ENCODE peak calls at places on chromosomes 1 and 21, in ten cellular contexts. F is kidney; R is CD8-positive, alpha-beta T cell; Z is neuronal stem cell; P is left ventricle myocardium inferior; K is colonic mucosa; T is naive thymus-derived CD4-positive, alpha-beta T cell; S is PC-9; D is tibial nerve; V is CD4-positive, CD25-positive, alpha-beta regulatory T cell. E is an unnamed sample.

GRCh38 chr1:39139723-39140360 is 64.7 kb upstream of the MACF1 start:
- DNase-seq in K (no peak), Z (no peak), R (no peak), V (no peak), S (no peak), T (no peak), F (no peak), P (no peak), D (no peak), E (no peak)

GRCh38 chr1:244329591-244330317 is 122.0 kb downstream of the ADSS2 start:
- DNase-seq in D (no peak), T (no peak), P (no peak), S (peak; percentile 37), R (no peak), K (no peak), V (no peak), F (no peak), Z (no peak), E (no peak)

GRCh38 chr1:37410815-37411214 is 63.6 kb upstream of the ZC3H12A start:
- DNase-seq in F (no peak), K (no peak), T (no peak), S (no peak), P (no peak), Z (peak; percentile 72), D (no peak), V (no peak), R (no peak), E (no peak)

GRCh38 chr1:174606471-174606870 is 158.7 kb downstream of the GPR52 start:
- DNase-seq in D (no peak), S (no peak), K (no peak), T (no peak), Z (no peak), F (no peak), P (no peak), R (no peak), V (no peak), E (no peak)

GRCh38 chr1:157233131-157233530 is 94.9 kb upstream of the ETV3 start:
- DNase-seq in F (no peak), Z (no peak), K (no peak), S (no peak), T (no peak), D (no peak), R (no peak), P (no peak), V (no peak), E (no peak)

GRCh38 chr1:77322061-77322900 is 40.5 kb downstream of the AK5 start:
- DNase-seq in R (no peak), Z (no peak), D (no peak), T (no peak), F (no peak), K (no peak), S (peak; percentile 99), P (no peak), V (no peak), E (peak; percentile 72)

GRCh38 chr1:202274611-202275010 is 67.1 kb downstream of the UBE2T start:
- DNase-seq in S (peak; percentile 34), R (peak; percentile 30), V (peak; percentile 16), K (peak; percentile 24), P (no peak), F (no peak), Z (no peak), T (no peak), D (no peak), E (peak; percentile 52)

GRCh38 chr1:230632273-230632873 is 9.9 kb upstream of the COG2 start:
- DNase-seq in T (no peak), R (no peak), D (no peak), P (no peak), S (peak; percentile 53), V (no peak), K (peak; percentile 30), Z (peak; percentile 12), F (no peak), E (no peak)

DNA sequence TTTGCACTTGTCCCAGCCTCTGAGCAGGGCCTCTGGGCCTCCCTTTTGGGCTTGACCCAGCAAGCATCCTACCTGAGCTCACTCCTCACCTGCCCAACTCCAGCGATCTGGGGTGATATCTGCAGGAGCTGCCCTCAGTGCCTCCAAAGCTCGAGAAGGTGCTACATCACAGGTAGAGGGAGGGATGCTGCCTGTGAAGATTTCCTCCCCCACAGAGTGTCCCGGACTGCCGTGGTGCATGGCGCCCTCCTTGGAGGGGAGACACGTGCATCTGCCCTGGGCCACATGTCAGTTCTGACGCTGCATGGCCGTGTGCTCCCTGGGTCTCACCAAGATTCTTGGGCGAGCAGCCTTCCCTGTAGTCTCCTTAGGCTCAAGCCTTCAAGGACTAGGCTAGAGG is 27.7 kb downstream of the NENF start:
- DNase-seq in D (no peak), F (no peak), P (no peak), T (no peak), S (no peak), R (no peak), Z (no peak), K (no peak), V (no peak), E (no peak)
- H3K4me1 ChIP-seq in D (peaks cover 7% of the 10 kb centered on the region), F (no peaks in the 10 kb centered on the region), P (peaks cover 14% of the 10 kb centered on the region), T (no peaks in the 10 kb centered on the region), S (no peaks in the 10 kb centered on the region), R (no peaks in the 10 kb centered on the region), Z (peaks cover 12% of the 10 kb centered on the region), K (no peaks in the 10 kb centered on the region), V (peaks cover 5% of the 10 kb centered on the region), E (no peaks in the 10 kb centered on the region)

DNA sequence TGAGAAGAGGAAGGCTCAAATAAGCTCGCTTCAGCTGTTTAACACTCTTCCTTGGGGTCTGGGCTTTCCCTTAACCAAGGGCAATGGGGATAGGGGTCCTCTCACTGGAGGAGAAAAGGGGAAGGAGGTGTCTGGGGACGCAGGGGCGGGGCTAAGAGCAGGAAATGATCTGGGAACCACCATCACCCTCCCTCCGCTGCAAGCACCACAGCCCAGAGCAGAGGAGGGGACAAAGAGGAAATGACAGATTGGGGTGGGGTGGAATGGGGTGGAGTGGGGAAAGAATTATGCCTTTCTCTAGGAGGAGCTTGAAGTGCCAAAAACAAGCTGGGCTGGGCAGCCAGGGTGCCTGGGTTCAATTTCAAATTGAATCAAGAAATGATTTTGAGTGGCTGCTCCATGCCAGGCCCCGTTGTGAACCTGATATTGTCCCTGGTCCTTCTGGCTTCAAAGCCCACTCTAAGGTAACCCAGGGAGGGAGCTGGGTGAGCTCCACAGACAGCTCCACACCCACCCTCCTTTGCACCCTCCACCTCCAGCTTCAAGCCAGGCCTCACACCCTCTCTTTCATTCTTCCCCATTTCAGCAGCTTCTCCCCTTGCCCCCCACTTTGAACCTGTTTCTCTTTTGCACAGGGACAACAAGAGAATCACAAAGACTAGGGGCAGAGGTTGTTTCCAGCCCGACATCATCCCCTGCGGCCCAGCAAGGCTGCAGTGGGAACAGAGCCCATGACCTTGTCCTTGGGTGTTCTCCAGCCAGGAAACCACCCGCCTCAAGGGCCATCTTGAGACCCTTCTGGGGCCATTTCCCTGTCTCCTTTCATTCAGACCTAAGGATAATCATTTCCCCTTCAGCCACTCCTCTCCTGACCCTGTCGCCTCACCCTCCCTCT is 1.1 kb downstream of the ARHGAP30 start:
- DNase-seq in T (peak; percentile 50), F (peak; percentile 85), S (no peak), K (peak; percentile 67), P (peak; percentile 70), D (peak; percentile 49), V (peak; percentile 75), Z (no peak), R (peak; percentile 72), E (no peak)
- H3K4me3 ChIP-seq in T (peak overlapping the region; percentile 95), F (peak overlapping the region; percentile 38), S (no peak overlapping the region), K (peak overlapping the region; percentile 33), P (peak overlapping the region; percentile 49), D (peak overlapping the region; percentile 43), V (peak overlapping the region; percentile 97), Z (no peak overlapping the region), R (peak overlapping the region; percentile 85), E (no peak overlapping the region)

GRCh38 chr1:2231667-2232254 is 3.6 kb downstream of the SKI start:
- DNase-seq in P (peak; percentile 82), F (peak; percentile 94), S (peak; percentile 53), D (peak; percentile 89), V (peak; percentile 80), R (peak; percentile 57), Z (no peak), K (peak; percentile 85), T (peak; percentile 59), E (peak; percentile 36)

GRCh38 chr1:2232916-2233438 is 4.9 kb downstream of the SKI start:
- DNase-seq in V (no peak), D (no peak), S (no peak), R (no peak), T (no peak), P (no peak), F (peak; percentile 82), K (no peak), Z (no peak), E (peak; percentile 43)

GRCh38 chr1:2230781-2231666 is 2.9 kb downstream of the SKI start:
- DNase-seq in S (peak; percentile 45), T (no peak), Z (no peak), R (peak; percentile 37), V (peak; percentile 49), F (peak; percentile 83), D (no peak), K (peak; percentile 56), P (no peak), E (peak; percentile 30)

GRCh38 chr1:2233468-2233867 is 5.3 kb downstream of the SKI start:
- DNase-seq in P (no peak), T (no peak), Z (no peak), F (peak; percentile 78), K (no peak), R (no peak), D (no peak), S (no peak), V (no peak), E (no peak)

DNA sequence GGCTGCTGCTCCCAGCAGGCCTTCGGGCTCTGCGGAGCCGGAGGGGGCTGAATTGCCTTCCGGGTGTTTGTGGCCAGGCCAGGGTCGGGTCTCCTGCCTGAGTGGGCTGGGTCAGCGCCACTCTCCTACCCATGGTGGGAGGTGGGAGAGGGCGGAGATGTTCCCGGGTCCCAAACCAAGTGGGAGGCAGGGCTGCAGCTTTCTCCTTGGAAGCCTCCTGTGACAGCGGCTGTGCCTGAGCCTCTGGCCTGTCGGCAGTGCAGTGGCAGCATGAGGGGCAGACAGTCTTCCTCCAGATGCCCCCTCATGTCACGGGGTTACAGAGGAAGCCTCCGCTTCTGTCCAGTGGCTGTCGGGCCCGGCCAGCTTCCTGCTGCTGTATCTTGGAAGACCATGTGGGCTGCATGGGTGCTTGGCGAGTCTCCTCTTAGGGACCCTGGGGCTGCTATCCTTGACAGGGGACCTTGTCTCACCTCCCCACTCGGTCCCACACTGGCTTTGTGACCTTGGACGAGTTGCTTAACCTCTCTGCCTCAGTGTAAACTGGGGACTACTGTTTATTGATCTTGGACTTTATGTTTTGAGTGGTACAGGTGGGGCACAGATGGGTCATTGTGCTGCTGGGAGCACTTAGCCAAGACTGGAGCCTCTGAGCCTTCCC is 4.3 kb downstream of the SKI start:
- DNase-seq in R (no peak), S (no peak), F (peak; percentile 83), P (no peak), Z (no peak), V (no peak), D (no peak), K (no peak), T (no peak), E (no peak)
- H3K27ac ChIP-seq in R (peak overlapping the region; percentile 84), S (no peak overlapping the region), F (peak overlapping the region; percentile 94), P (peak overlapping the region; percentile 89), Z (no peak overlapping the region), V (peak overlapping the region; percentile 84), D (peak overlapping the region; percentile 67), K (peak overlapping the region; percentile 80), T (peak overlapping the region; percentile 78), E (no peak overlapping the region)

DNA sequence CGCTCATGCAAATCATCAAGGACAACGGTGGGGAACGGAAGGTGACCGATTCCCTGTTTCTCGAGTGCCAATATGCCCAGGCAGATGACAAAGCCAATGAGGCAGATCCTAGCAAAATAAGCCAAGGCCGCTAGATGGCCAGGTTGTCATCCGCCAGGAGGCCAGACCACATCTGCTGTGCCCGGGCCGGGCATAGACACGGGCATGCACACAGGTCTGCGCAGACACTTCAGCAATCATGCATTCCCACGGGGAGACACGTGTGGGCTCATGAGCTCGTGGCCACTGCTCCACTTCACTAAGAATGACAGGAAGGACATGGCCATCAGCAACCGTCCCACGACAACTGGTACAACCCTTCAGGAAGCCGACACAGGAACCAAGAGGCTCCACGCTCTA is 23.4 kb downstream of the WDR4 start:
- DNase-seq in S (no peak), D (no peak), T (no peak), P (no peak), Z (no peak), F (no peak), V (no peak), R (no peak), K (no peak), E (no peak)
- H3K4me1 ChIP-seq in S (no peaks in the 10 kb centered on the region), D (no peaks in the 10 kb centered on the region), T (no peaks in the 10 kb centered on the region), P (no peaks in the 10 kb centered on the region), Z (no peaks in the 10 kb centered on the region), F (no peaks in the 10 kb centered on the region), V (no peaks in the 10 kb centered on the region), R (no peaks in the 10 kb centered on the region), K (no peaks in the 10 kb centered on the region), E (no peaks in the 10 kb centered on the region)